ENCODE peak calls at places on chromosomes 7 and 10, in five cellular contexts. P, Y, M, H and D are unnamed samples.
A peak's percentile ranks its signal among the peaks of the same experiment; 100 is the strongest.

GRCh38 chr7:43289826-43290225 is 177.4 kb downstream of the HECW1 start:
- DNase-seq in P (no peak), H (no peak), M (no peak), Y (no peak), D (no peak)

GRCh38 chr7:48255046-48255445 is 83.8 kb downstream of the ABCA13 start:
- DNase-seq in M (no peak), H (no peak), P (peak; percentile 6), Y (no peak), D (no peak)

GRCh38 chr10:96632974-96633373 is 46.2 kb upstream of the TM9SF3 start:
- DNase-seq in Y (peak; percentile 57), H (peak; percentile 37), M (no peak), P (no peak), D (no peak)

GRCh38 chr7:54944179-54944578 is 74.6 kb upstream of the EGFR start:
- DNase-seq in P (no peak), H (no peak), M (no peak), Y (no peak), D (no peak)

GRCh38 chr10:62817120-62817762 is 1.1 kb upstream of the EGR2 start:
- DNase-seq in Y (peak; percentile 37), M (peak; percentile 51), H (peak; percentile 35), P (peak; percentile 29), D (peak; percentile 35)

GRCh38 chr10:16867556-16867955 is 50.3 kb upstream of the RSU1 start:
- DNase-seq in H (peak; percentile 36), P (peak; percentile 33), M (no peak), Y (no peak), D (no peak)

GRCh38 chr10:79984851-79985250 is 35.9 kb upstream of the SFTPD start:
- DNase-seq in H (no peak), P (no peak), Y (peak; percentile 85), M (no peak), D (no peak)

GRCh38 chr7:50653997-50654425 is 88.8 kb upstream of the DDC start:
- DNase-seq in H (no peak), M (no peak), Y (no peak), P (no peak), D (no peak)

GRCh38 chr7:107917770-107918651 is 27.0 kb downstream of the DLD start:
- DNase-seq in P (no peak), M (no peak), Y (no peak), H (no peak), D (no peak)

GRCh38 chr7:41346878-41347277 is 356.0 kb downstream of the INHBA start:
- DNase-seq in H (no peak), P (no peak), M (no peak), Y (no peak), D (no peak)

GRCh38 chr7:123865517-123866117 is 20.6 kb downstream of the HYAL4 start:
- DNase-seq in M (no peak), H (peak; percentile 84), P (peak; percentile 84), Y (peak; percentile 41), D (peak; percentile 50)

GRCh38 chr10:32314588-32314987 is 32.4 kb downstream of the EPC1 start:
- DNase-seq in M (no peak), P (no peak), Y (no peak), H (no peak), D (no peak)

GRCh38 chr7:151080522-151081169 is at the start of gene FASTK:
- DNase-seq in P (peak; percentile 91), M (peak; percentile 91), Y (peak; percentile 93), H (peak; percentile 94), D (peak; percentile 92)

GRCh38 chr10:11931038-11931437 is 107.9 kb downstream of the PROSER2 start:
- DNase-seq in M (no peak), H (no peak), Y (no peak), P (no peak), D (no peak)

GRCh38 chr7:87474533-87475358 is 734 bp downstream of the ABCB4 start:
- DNase-seq in M (no peak), Y (no peak), H (peak; percentile 26), P (peak; percentile 46), D (no peak)

GRCh38 chr7:29748286-29749099 is 57.8 kb upstream of the WIPF3 start:
- DNase-seq in H (peak; percentile 77), P (peak; percentile 44), Y (no peak), M (no peak), D (no peak)

GRCh38 chr7:112937651-112938390 is 147.6 kb upstream of the TMEM168 start:
- DNase-seq in M (no peak), P (no peak), Y (no peak), H (no peak), D (no peak)

GRCh38 chr10:74150151-74151056 is at the start of gene AP3M1:
- DNase-seq in P (peak; percentile 82), H (peak; percentile 97), Y (peak; percentile 85), M (peak; percentile 82), D (peak; percentile 86)

GRCh38 chr7:128236924-128237586 is 4.0 kb upstream of the LEP start:
- DNase-seq in H (peak; percentile 6), M (no peak), P (peak; percentile 28), Y (peak; percentile 44), D (no peak)

GRCh38 chr10:21135396-21135973 is 238.4 kb upstream of the NEBL start:
- DNase-seq in P (no peak), H (no peak), M (no peak), Y (no peak), D (no peak)

GRCh38 chr10:63627376-63627775 is 106.2 kb downstream of the REEP3 start:
- DNase-seq in H (no peak), Y (no peak), M (no peak), P (no peak), D (no peak)

GRCh38 chr7:74056096-74056915 is 27.3 kb upstream of the LIMK1 start:
- DNase-seq in Y (no peak), M (no peak), P (no peak), H (no peak), D (no peak)

GRCh38 chr7:87178320-87178719 is 26.1 kb downstream of the DMTF1 start:
- DNase-seq in H (no peak), Y (no peak), M (no peak), P (no peak), D (no peak)

GRCh38 chr7:23020742-23021401 is 6.9 kb upstream of the HYCC1 start:
- DNase-seq in H (no peak), M (no peak), P (peak; percentile 60), Y (peak; percentile 34), D (no peak)

GRCh38 chr7:33639552-33640197 is 265.7 kb upstream of the BMPER start:
- DNase-seq in M (no peak), P (no peak), Y (no peak), H (no peak), D (no peak)

GRCh38 chr7:39310699-39311098 is 255.5 kb upstream of the YAE1 start:
- DNase-seq in Y (no peak), H (peak; percentile 47), P (no peak), M (no peak), D (no peak)

GRCh38 chr7:7732566-7733290 is 14.3 kb upstream of the RPA3 start:
- DNase-seq in Y (no peak), P (peak; percentile 5), M (no peak), H (no peak), D (no peak)

GRCh38 chr10:69103784-69104183 is 15.9 kb downstream of the SRGN start:
- DNase-seq in H (no peak), Y (no peak), P (no peak), M (no peak), D (peak; percentile 23)

GRCh38 chr10:34584164-34584563 is 230.9 kb downstream of the PARD3 start:
- DNase-seq in Y (no peak), H (no peak), P (peak; percentile 31), M (no peak), D (no peak)

DNA sequence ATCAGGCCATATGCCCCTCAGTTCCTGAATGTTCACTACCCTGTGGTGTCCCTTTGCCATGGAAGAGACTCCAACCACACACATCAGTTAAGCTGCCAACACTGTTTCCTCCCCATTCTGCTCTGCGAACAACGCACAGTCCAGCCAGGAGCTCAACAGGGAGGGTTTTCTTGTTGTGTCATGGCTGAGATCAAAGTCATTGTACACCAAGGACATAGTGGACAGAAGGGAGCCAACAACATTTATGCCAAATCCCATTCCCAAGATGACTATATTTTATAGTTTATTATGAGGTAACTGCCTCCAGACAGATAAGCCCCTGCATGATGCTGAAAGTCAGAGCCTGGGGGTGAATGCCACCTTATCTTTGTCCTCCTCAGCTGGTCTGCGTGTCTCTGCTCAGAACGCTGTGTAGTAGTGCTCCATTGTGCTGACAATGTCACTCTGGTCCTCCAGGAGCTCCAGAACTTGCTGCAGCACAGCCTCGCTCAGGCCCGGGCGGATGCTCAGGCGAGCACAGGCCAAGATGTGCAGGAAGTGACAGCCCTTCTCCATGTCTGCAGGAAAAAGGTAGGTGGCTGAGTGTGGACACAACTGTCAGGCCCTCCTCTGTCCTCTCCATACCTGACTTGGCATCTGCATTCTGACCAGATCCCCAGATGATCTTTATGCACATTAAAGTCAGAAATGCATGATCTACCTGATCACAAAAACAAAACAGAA is 27.1 kb upstream of the SH3PXD2A start:
- DNase-seq in Y (no peak), H (no peak), M (no peak), P (no peak), D (no peak)
- H3K36me3 ChIP-seq in Y (no peaks in the 10 kb centered on the region), H (no peaks in the 10 kb centered on the region), M (peaks cover 36% of the 10 kb centered on the region), P (peaks cover 9% of the 10 kb centered on the region), D (no peaks in the 10 kb centered on the region)

GRCh38 chr7:4958477-4959301 is at the start of gene MMD2:
- DNase-seq in M (no peak), H (peak; percentile 72), P (no peak), Y (no peak), D (peak; percentile 74)
- H3K4me3 ChIP-seq in M (peak within 1 kb of the TSS; percentile 39), H (peak within 1 kb of the TSS; percentile 62), P (no peak within 1 kb of the TSS), Y (no peak within 1 kb of the TSS), D (peak within 1 kb of the TSS; percentile 61)

GRCh38 chr10:3119796-3120459 is 52.6 kb downstream of the PFKP start:
- DNase-seq in P (no peak), M (no peak), Y (no peak), H (peak; percentile 60), D (peak; percentile 24)

GRCh38 chr10:3123571-3124411 is 48.8 kb downstream of the PITRM1 start:
- DNase-seq in P (no peak), M (peak; percentile 53), H (no peak), Y (no peak), D (no peak)

GRCh38 chr10:3124412-3125175 is 48.0 kb downstream of the PITRM1 start:
- DNase-seq in Y (no peak), M (no peak), P (no peak), H (no peak), D (no peak)

GRCh38 chr10:3122034-3122433 is 50.5 kb downstream of the PITRM1 start:
- DNase-seq in Y (no peak), H (no peak), P (no peak), M (no peak), D (no peak)

GRCh38 chr10:3122486-3123205 is 49.9 kb downstream of the PITRM1 start:
- DNase-seq in P (no peak), Y (peak; percentile 54), H (no peak), M (no peak), D (no peak)
- H3K36me3 ChIP-seq in P (peaks cover 53% of the 10 kb centered on the region), Y (peaks cover 4% of the 10 kb centered on the region), H (peaks cover 15% of the 10 kb centered on the region), M (peaks cover 20% of the 10 kb centered on the region), D (no peaks in the 10 kb centered on the region)

DNA sequence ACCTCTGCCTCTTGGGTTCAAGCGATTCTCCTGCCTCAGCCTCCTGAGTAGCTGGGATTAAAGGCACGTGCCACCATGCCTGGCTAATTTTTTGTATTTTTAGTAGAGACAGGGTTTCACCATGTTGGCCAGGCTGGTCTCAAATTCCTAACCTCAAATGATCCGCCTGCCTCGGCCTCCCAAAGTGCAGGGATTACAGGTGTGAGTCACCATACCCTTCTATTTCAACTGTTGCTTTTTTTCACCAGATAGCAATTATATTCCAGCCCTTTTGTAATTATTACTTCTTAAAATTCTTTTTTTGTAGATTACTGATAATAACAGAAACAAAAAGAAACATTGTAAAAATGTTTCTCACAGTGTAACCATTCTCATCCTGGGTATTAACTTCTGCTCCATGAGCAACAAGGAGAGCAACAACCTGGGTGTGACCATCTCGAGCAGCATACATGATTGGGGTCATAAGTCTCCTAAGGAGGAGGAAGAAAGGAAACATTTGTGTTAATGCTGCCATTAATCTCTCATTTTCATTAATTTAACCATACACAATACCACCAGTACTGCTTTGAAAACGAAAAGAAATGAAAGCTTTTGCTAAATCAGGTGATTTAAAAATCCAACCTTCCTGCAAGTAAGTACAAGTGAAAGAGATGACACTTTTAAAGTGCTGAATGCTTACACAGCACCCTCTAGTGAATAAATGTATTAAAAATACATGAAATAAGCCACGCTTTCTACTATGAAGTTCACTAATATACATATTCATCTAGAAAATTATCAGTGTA is 41.8 kb downstream of the ASZ1 start:
- DNase-seq in Y (no peak), P (peak; percentile 47), M (no peak), H (peak; percentile 34), D (no peak)
- H3K4me3 ChIP-seq in Y (no peak overlapping the region), P (no peak overlapping the region), M (no peak overlapping the region), H (no peak overlapping the region), D (no peak overlapping the region)